ENCODE peak calls at places on chromosomes 2 and 18, in nine cellular contexts. M is hepatocyte; K is naive thymus-derived CD4-positive, alpha-beta T cell; N is astrocyte; F is uterus; W is stomach; L is IMR-90; X is MM.1S; Z is upper lobe of right lung. G is an unnamed sample.

GRCh38 chr2:75484840-75485239 is 75.9 kb downstream of the EVA1A start:
- DNase-seq in M (no peak), K (no peak), N (no peak), F (no peak), W (no peak), L (no peak), X (no peak), Z (no peak), G (no peak)

GRCh38 chr2:96413067-96413722 is 77.6 kb downstream of the NCAPH start:
- DNase-seq in M (peak; percentile 37), K (no peak), N (peak; percentile 20), F (no peak), W (peak; percentile 54), L (no peak), X (no peak), Z (no peak), G (peak; percentile 38)

GRCh38 chr18:13712400-13713131 is 13.8 kb downstream of the FAM210A start:
- DNase-seq in M (no peak), K (no peak), N (no peak), F (no peak), W (no peak), L (no peak), X (no peak), Z (no peak), G (no peak)

GRCh38 chr2:14633451-14634211 is 1.1 kb downstream of the LRATD1 start:
- DNase-seq in M (peak; percentile 10), K (no peak), N (no peak), F (peak; percentile 13), W (no peak), L (no peak), X (no peak), Z (peak; percentile 60), G (peak; percentile 3)

GRCh38 chr2:8119782-8120551 is 561.9 kb upstream of the ID2 start:
- DNase-seq in M (peak; percentile 71), K (no peak), N (peak; percentile 66), F (no peak), W (no peak), L (peak; percentile 73), X (no peak), Z (no peak), G (no peak)

GRCh38 chr18:76619342-76620315 is 124.6 kb upstream of the ZNF516 start:
- DNase-seq in M (peak; percentile 78), K (no peak), N (peak; percentile 88), F (peak; percentile 95), W (peak; percentile 81), L (peak; percentile 58), X (no peak), Z (peak; percentile 84), G (peak; percentile 96)

GRCh38 chr2:211127501-211127900 is 571.1 kb downstream of the CPS1 start:
- DNase-seq in M (no peak), K (no peak), N (peak; percentile 48), F (no peak), W (no peak), L (no peak), X (no peak), Z (no peak), G (no peak)

GRCh38 chr2:69305712-69306611 is 81.1 kb downstream of the GFPT1 start:
- DNase-seq in M (peak; percentile 34), K (no peak), N (no peak), F (peak; percentile 40), W (no peak), L (no peak), X (no peak), Z (peak; percentile 66), G (no peak)

GRCh38 chr18:6022840-6023239 is 127.5 kb upstream of the TMEM200C start:
- DNase-seq in M (no peak), K (no peak), N (peak; percentile 79), F (no peak), W (no peak), L (peak; percentile 61), X (no peak), Z (no peak), G (no peak)

GRCh38 chr2:95034221-95034620 is 8.7 kb downstream of the MAL start:
- DNase-seq in M (no peak), K (no peak), N (no peak), F (no peak), W (no peak), L (no peak), X (no peak), Z (no peak), G (no peak)

GRCh38 chr18:22946217-22946616 is 13.1 kb downstream of the RBBP8 start:
- DNase-seq in M (no peak), K (no peak), N (no peak), F (no peak), W (no peak), L (no peak), X (no peak), Z (no peak), G (no peak)

GRCh38 chr2:176999331-176999730 is 213.3 kb upstream of the HNRNPA3 start:
- DNase-seq in M (peak; percentile 6), K (no peak), N (peak; percentile 4), F (no peak), W (no peak), L (peak; percentile 1), X (no peak), Z (no peak), G (peak; percentile 22)

GRCh38 chr18:48949606-48950535 is 894 bp downstream of the SMAD7 start:
- DNase-seq in M (peak; percentile 60), K (peak; percentile 51), N (no peak), F (no peak), W (peak; percentile 55), L (peak; percentile 60), X (peak; percentile 58), Z (peak; percentile 85), G (peak; percentile 86)

GRCh38 chr18:27413495-27414401 is 228.6 kb upstream of the CHST9 start:
- DNase-seq in M (peak; percentile 19), K (no peak), N (peak; percentile 87), F (no peak), W (no peak), L (no peak), X (no peak), Z (no peak), G (no peak)

DNA sequence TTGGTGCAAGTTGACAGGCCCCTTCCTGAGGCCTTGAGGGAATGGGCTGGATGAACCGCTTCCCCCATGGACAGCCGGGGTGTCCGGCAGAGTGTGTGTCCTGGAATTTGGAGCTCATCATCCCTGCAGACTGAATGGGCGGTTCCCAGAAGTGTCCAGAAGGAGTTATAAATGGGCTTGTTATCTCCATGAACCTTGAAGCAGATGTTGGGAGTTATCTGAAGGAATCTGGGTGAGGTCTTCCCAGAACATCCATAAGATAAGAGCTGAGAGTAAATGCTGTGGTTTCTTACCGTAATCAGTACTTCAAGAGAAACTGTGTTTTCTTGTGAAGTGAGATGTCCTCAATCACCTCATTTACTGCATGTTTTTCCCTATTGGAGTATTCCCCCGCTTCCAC is 21.1 kb downstream of the PLB1 start:
- DNase-seq in M (peak; percentile 30), K (no peak), N (peak; percentile 18), F (no peak), W (no peak), L (no peak), X (no peak), Z (no peak), G (no peak)
- H3K27ac ChIP-seq in M (peak overlapping the region; percentile 63), K (no peak overlapping the region), N (no peak overlapping the region), F (no peak overlapping the region), W (no peak overlapping the region), L (no peak overlapping the region), X (no peak overlapping the region), Z (no peak overlapping the region), G (no peak overlapping the region)

GRCh38 chr18:24918257-24918656 is 433.7 kb downstream of the ZNF521 start:
- DNase-seq in M (no peak), K (no peak), N (no peak), F (no peak), W (peak; percentile 36), L (no peak), X (no peak), Z (no peak), G (no peak)

GRCh38 chr18:24919141-24919540 is 432.8 kb downstream of the ZNF521 start:
- DNase-seq in M (no peak), K (no peak), N (no peak), F (no peak), W (no peak), L (no peak), X (no peak), Z (no peak), G (no peak)

GRCh38 chr18:24914685-24915267 is 437.2 kb downstream of the ZNF521 start:
- DNase-seq in M (no peak), K (no peak), N (no peak), F (no peak), W (no peak), L (no peak), X (no peak), Z (no peak), G (no peak)

GRCh38 chr18:24915547-24915946 is 436.4 kb downstream of the ZNF521 start:
- DNase-seq in M (no peak), K (no peak), N (peak; percentile 35), F (no peak), W (no peak), L (peak; percentile 75), X (no peak), Z (no peak), G (no peak)

GRCh38 chr18:24917767-24918166 is 434.2 kb downstream of the ZNF521 start:
- DNase-seq in M (no peak), K (no peak), N (no peak), F (no peak), W (no peak), L (no peak), X (no peak), Z (no peak), G (no peak)
- H3K4me1 ChIP-seq in M (no peaks in the 10 kb centered on the region), K (no peaks in the 10 kb centered on the region), N (no peaks in the 10 kb centered on the region), F (no peaks in the 10 kb centered on the region), W (peaks cover 16% of the 10 kb centered on the region), L (no peaks in the 10 kb centered on the region), X (peaks cover 8% of the 10 kb centered on the region), Z (no peaks in the 10 kb centered on the region), G (no peaks in the 10 kb centered on the region)

GRCh38 chr2:65486802-65487201 is 54.4 kb upstream of the SPRED2 start:
- DNase-seq in M (no peak), K (no peak), N (no peak), F (no peak), W (no peak), L (no peak), X (no peak), Z (no peak), G (no peak)

GRCh38 chr2:65486282-65486681 is 53.9 kb upstream of the SPRED2 start:
- DNase-seq in M (no peak), K (no peak), N (no peak), F (no peak), W (no peak), L (no peak), X (no peak), Z (no peak), G (no peak)

GRCh38 chr2:65483763-65484162 is 51.4 kb upstream of the SPRED2 start:
- DNase-seq in M (no peak), K (no peak), N (peak; percentile 66), F (no peak), W (no peak), L (no peak), X (no peak), Z (no peak), G (no peak)

GRCh38 chr2:65487404-65487803 is 55.0 kb upstream of the SPRED2 start:
- DNase-seq in M (no peak), K (no peak), N (no peak), F (no peak), W (no peak), L (no peak), X (no peak), Z (no peak), G (no peak)

GRCh38 chr2:65485839-65486238 is 53.4 kb upstream of the SPRED2 start:
- DNase-seq in M (no peak), K (no peak), N (no peak), F (no peak), W (no peak), L (no peak), X (no peak), Z (no peak), G (no peak)
- H3K4me3 ChIP-seq in M (no peak overlapping the region), K (no peak overlapping the region), N (no peak overlapping the region), F (no peak overlapping the region), W (no peak overlapping the region), L (no peak overlapping the region), X (no peak overlapping the region), Z (no peak overlapping the region), G (no peak overlapping the region)

GRCh38 chr2:120293991-120294329 is 41.3 kb downstream of the RALB start:
- DNase-seq in M (no peak), K (no peak), N (no peak), F (no peak), W (no peak), L (no peak), X (no peak), Z (no peak), G (no peak)
- H3K27ac ChIP-seq in M (no peak overlapping the region), K (no peak overlapping the region), N (no peak overlapping the region), F (no peak overlapping the region), W (no peak overlapping the region), L (peak overlapping the region; percentile 26), X (no peak overlapping the region), Z (no peak overlapping the region), G (no peak overlapping the region)